ENCODE peak calls at places on chromosomes 7 and 10, in six cellular contexts. K, E, Y, L, D and N are unnamed samples.

GRCh38 chr7:15007507-15007906 is 105.0 kb upstream of the DGKB start:
- DNase-seq in D (no peak), Y (no peak), L (peak), E (no peak), K (no peak), N (no peak)

GRCh38 chr10:6530211-6530840 is 49.8 kb downstream of the PRKCQ start:
- DNase-seq in L (no peak), K (no peak), Y (no peak), E (no peak), D (peak), N (no peak)

GRCh38 chr7:130281227-130281626 is 11.7 kb upstream of the CPA4 start:
- DNase-seq in L (peak), E (no peak), D (no peak), K (no peak), Y (no peak), N (no peak)

GRCh38 chr10:110029448-110029847 is 21.7 kb downstream of the ADD3 start:
- DNase-seq in D (no peak), Y (no peak), E (no peak), K (no peak), L (no peak), N (no peak)

GRCh38 chr7:30926323-30926722 is 14.7 kb downstream of the AQP1 start:
- DNase-seq in K (no peak), L (no peak), Y (no peak), D (no peak), E (peak), N (no peak)

GRCh38 chr10:35661236-35661635 is 19.1 kb upstream of the FZD8 start:
- DNase-seq in D (no peak), K (no peak), L (no peak), Y (no peak), E (no peak), N (no peak)

GRCh38 chr7:87170828-87171227 is 18.6 kb downstream of the DMTF1 start:
- DNase-seq in Y (no peak), D (no peak), E (no peak), L (no peak), K (no peak), N (no peak)

GRCh38 chr10:132349766-132350165 is 17.8 kb downstream of the LRRC27 start:
- DNase-seq in K (peak), E (peak), L (no peak), D (no peak), Y (no peak), N (no peak)

GRCh38 chr10:79905322-79906314 is 43.3 kb downstream of the SFTPD start:
- DNase-seq in D (no peak), L (peak), K (no peak), Y (no peak), E (no peak), N (no peak)

GRCh38 chr7:90626011-90626410 is 29.9 kb downstream of the CDK14 start:
- DNase-seq in E (no peak), K (no peak), Y (no peak), L (peak), D (no peak), N (no peak)

GRCh38 chr7:22318376-22318775 is 38.6 kb downstream of the RAPGEF5 start:
- DNase-seq in L (no peak), D (no peak), K (no peak), E (no peak), Y (no peak), N (no peak)

GRCh38 chr7:45888993-45889366 is 692 bp downstream of the IGFBP1 start:
- DNase-seq in K (no peak), E (no peak), L (no peak), D (no peak), Y (no peak), N (no peak)

GRCh38 chr7:100705341-100705752 is 574 bp upstream of the POP7 start:
- DNase-seq in Y (peak), E (peak), K (peak), D (peak), L (peak), N (peak)

GRCh38 chr7:82413237-82413636 is 30.3 kb downstream of the CACNA2D1 start:
- DNase-seq in D (no peak), K (no peak), E (no peak), Y (no peak), L (no peak), N (no peak)

GRCh38 chr7:108140674-108141073 is 10.5 kb upstream of the LAMB4 start:
- DNase-seq in Y (no peak), E (no peak), K (no peak), D (no peak), L (peak), N (no peak)

GRCh38 chr7:148925836-148926235 is 41.7 kb upstream of the EZH2 start:
- DNase-seq in Y (no peak), D (no peak), L (no peak), K (no peak), E (no peak), N (no peak)

GRCh38 chr10:112821663-112822062 is 128.4 kb upstream of the TCF7L2 start:
- DNase-seq in Y (no peak), E (no peak), D (no peak), L (no peak), K (no peak), N (no peak)

GRCh38 chr7:129606801-129607200 is 4.7 kb upstream of the NRF1 start:
- DNase-seq in E (no peak), D (no peak), K (no peak), L (no peak), Y (no peak), N (no peak)

GRCh38 chr10:34613491-34613890 is 201.6 kb downstream of the PARD3 start:
- DNase-seq in L (no peak), E (no peak), K (no peak), Y (no peak), D (no peak), N (no peak)

GRCh38 chr10:23469596-23470237 is 30.8 kb downstream of the OTUD1 start:
- DNase-seq in Y (no peak), K (no peak), D (no peak), E (no peak), L (no peak), N (no peak)

GRCh38 chr10:24360286-24361127 is 151.6 kb downstream of the KIAA1217 start:
- DNase-seq in Y (peak), D (no peak), L (peak), E (peak), K (peak), N (peak)

GRCh38 chr7:29189743-29190201 is 4.8 kb upstream of the CHN2 start:
- DNase-seq in K (peak), Y (peak), D (no peak), E (peak), L (peak), N (peak)

GRCh38 chr7:131501422-131501821 is 55.0 kb downstream of the PODXL start:
- DNase-seq in E (no peak), K (no peak), D (no peak), L (peak), Y (no peak), N (no peak)

GRCh38 chr7:26624431-26624830 is 240.0 kb downstream of the SKAP2 start:
- DNase-seq in K (peak), L (no peak), E (no peak), D (no peak), Y (no peak), N (no peak)

GRCh38 chr7:33050425-33051318 is 11.9 kb downstream of the NT5C3A start:
- DNase-seq in K (no peak), Y (no peak), D (no peak), E (no peak), L (peak), N (no peak)

GRCh38 chr7:105830405-105831218 is 45.8 kb downstream of the ATXN7L1 start:
- DNase-seq in E (no peak), L (peak), K (no peak), Y (no peak), D (no peak), N (no peak)

GRCh38 chr10:115001506-115002381 is 63.7 kb downstream of the TRUB1 start:
- DNase-seq in D (no peak), L (no peak), K (peak), E (no peak), Y (no peak), N (no peak)